ENCODE peak calls at places on chromosomes 1 and 21, in ten cellular contexts. G is uterus, Z is pancreas, Y is AG09309, L is kidney epithelial cell, E is A549, U is upper lobe of right lung, A is HFF-Myc, Q is AG10803, B is astrocyte of the spinal cord. F is an unnamed sample.

GRCh38 chr1:236107121-236107907 is 35.0 kb upstream of the GPR137B start:
- DNase-seq in G (no peak), Z (no peak), Y (no peak), L (no peak), E (no peak), U (no peak), A (no peak), Q (no peak), B (no peak), F (no peak)

GRCh38 chr1:151775894-151776664 is 12.8 kb upstream of the MRPL9 start:
- DNase-seq in G (no peak), Z (no peak), Y (no peak), L (no peak), E (no peak), U (no peak), A (no peak), Q (no peak), B (no peak), F (no peak)

GRCh38 chr21:43853851-43854772 is 10.9 kb upstream of the AGPAT3 start:
- DNase-seq in G (no peak), Z (no peak), Y (no peak), L (no peak), E (no peak), U (no peak), A (no peak), Q (no peak), B (no peak), F (no peak)

GRCh38 chr1:28466226-28466778 is 39.5 kb upstream of the RCC1 start:
- DNase-seq in G (no peak), Z (no peak), Y (no peak), L (no peak), E (no peak), U (no peak), A (no peak), Q (no peak), B (no peak), F (peak)

GRCh38 chr1:145918992-145919939 is 749 bp upstream of the PEX11B start:
- DNase-seq in G (peak), Z (peak), Y (no peak), L (peak), E (peak), U (peak), A (no peak), Q (peak), B (peak), F (peak)

GRCh38 chr1:56877973-56878372 is 23.4 kb downstream of the C8A start:
- DNase-seq in G (no peak), Z (no peak), Y (no peak), L (no peak), E (no peak), U (no peak), A (no peak), Q (peak), B (no peak), F (no peak)

GRCh38 chr1:201269241-201269640 is 14.1 kb upstream of the PKP1 start:
- DNase-seq in G (no peak), Z (no peak), Y (no peak), L (no peak), E (no peak), U (no peak), A (no peak), Q (no peak), B (no peak), F (no peak)

GRCh38 chr21:14120091-14120734 is 90.5 kb downstream of the LIPI start:
- DNase-seq in G (no peak), Z (peak), Y (no peak), L (no peak), E (peak), U (no peak), A (peak), Q (peak), B (no peak), F (peak)

GRCh38 chr1:111372336-111372965 is 55.1 kb downstream of the OVGP1 start:
- DNase-seq in G (no peak), Z (no peak), Y (no peak), L (no peak), E (no peak), U (no peak), A (no peak), Q (no peak), B (no peak), F (no peak)

GRCh38 chr1:38872401-38873026 is 634 bp downstream of the MYCBP start:
- DNase-seq in G (no peak), Z (no peak), Y (no peak), L (no peak), E (no peak), U (no peak), A (no peak), Q (peak), B (peak), F (peak)

GRCh38 chr1:6108476-6108875 is 62.8 kb downstream of the KCNAB2 start:
- DNase-seq in G (no peak), Z (no peak), Y (no peak), L (no peak), E (no peak), U (no peak), A (no peak), Q (no peak), B (no peak), F (no peak)

GRCh38 chr1:164689672-164690655 is 131.0 kb downstream of the PBX1 start:
- DNase-seq in G (no peak), Z (no peak), Y (no peak), L (no peak), E (no peak), U (no peak), A (no peak), Q (no peak), B (no peak), F (no peak)

GRCh38 chr1:2347907-2348306 is 43.4 kb downstream of the MORN1 start:
- DNase-seq in G (no peak), Z (no peak), Y (no peak), L (no peak), E (no peak), U (no peak), A (no peak), Q (no peak), B (no peak), F (no peak)

GRCh38 chr1:223423641-223424233 is 30.5 kb downstream of the CCDC185 start:
- DNase-seq in G (no peak), Z (no peak), Y (peak), L (no peak), E (no peak), U (no peak), A (no peak), Q (peak), B (peak), F (no peak)

GRCh38 chr1:203968728-203969127 is 104.2 kb upstream of the SOX13 start:
- DNase-seq in G (peak), Z (no peak), Y (no peak), L (no peak), E (no peak), U (no peak), A (no peak), Q (peak), B (no peak), F (no peak)

GRCh38 chr1:221039616-221040015 is 160.4 kb downstream of the HLX start:
- DNase-seq in G (no peak), Z (no peak), Y (no peak), L (no peak), E (no peak), U (no peak), A (peak), Q (peak), B (no peak), F (no peak)

GRCh38 chr1:112536561-112536960 is 27.8 kb downstream of the WNT2B start:
- DNase-seq in G (no peak), Z (no peak), Y (peak), L (no peak), E (no peak), U (no peak), A (no peak), Q (peak), B (no peak), F (no peak)

GRCh38 chr1:181551249-181551648 is 67.9 kb downstream of the CACNA1E start:
- DNase-seq in G (no peak), Z (no peak), Y (no peak), L (no peak), E (no peak), U (no peak), A (no peak), Q (peak), B (no peak), F (no peak)

GRCh38 chr1:210159206-210159605 is 73.4 kb upstream of the SERTAD4 start:
- DNase-seq in G (no peak), Z (no peak), Y (no peak), L (no peak), E (no peak), U (no peak), A (no peak), Q (no peak), B (no peak), F (no peak)

GRCh38 chr1:2003564-2004131 is at the start of gene CFAP74:
- DNase-seq in G (no peak), Z (peak), Y (no peak), L (no peak), E (no peak), U (peak), A (no peak), Q (peak), B (no peak), F (peak)

GRCh38 chr1:7783826-7784491 is at the start of gene PER3:
- DNase-seq in G (peak), Z (peak), Y (peak), L (peak), E (peak), U (peak), A (peak), Q (peak), B (peak), F (peak)

GRCh38 chr1:88910401-88910800 is 19.0 kb upstream of the GTF2B start:
- DNase-seq in G (no peak), Z (no peak), Y (no peak), L (no peak), E (no peak), U (no peak), A (no peak), Q (no peak), B (no peak), F (no peak)

GRCh38 chr1:5826601-5827000 is 165.6 kb downstream of the NPHP4 start:
- DNase-seq in G (no peak), Z (no peak), Y (no peak), L (no peak), E (no peak), U (peak), A (no peak), Q (no peak), B (no peak), F (no peak)

GRCh38 chr1:206469933-206470691 is at the start of gene IKBKE:
- DNase-seq in G (no peak), Z (peak), Y (peak), L (no peak), E (peak), U (peak), A (no peak), Q (peak), B (peak), F (peak)

GRCh38 chr1:215279682-215280081 is 197.1 kb downstream of the KCNK2 start:
- DNase-seq in G (no peak), Z (no peak), Y (no peak), L (no peak), E (no peak), U (no peak), A (no peak), Q (no peak), B (no peak), F (no peak)

GRCh38 chr1:81834921-81835698 is 34.4 kb downstream of the ADGRL2 start:
- DNase-seq in G (no peak), Z (no peak), Y (no peak), L (no peak), E (no peak), U (no peak), A (no peak), Q (peak), B (peak), F (no peak)

GRCh38 chr1:71492298-71493041 is 411.6 kb upstream of the ZRANB2 start:
- DNase-seq in G (no peak), Z (no peak), Y (no peak), L (no peak), E (no peak), U (no peak), A (no peak), Q (no peak), B (no peak), F (no peak)

GRCh38 chr21:15001113-15001512 is 63.7 kb downstream of the NRIP1 start:
- DNase-seq in G (no peak), Z (no peak), Y (no peak), L (no peak), E (no peak), U (no peak), A (no peak), Q (no peak), B (no peak), F (no peak)

GRCh38 chr21:31092867-31093266 is 54.6 kb upstream of the KRTAP19-8 start:
- DNase-seq in G (no peak), Z (no peak), Y (no peak), L (no peak), E (no peak), U (no peak), A (no peak), Q (no peak), B (no peak), F (no peak)

GRCh38 chr1:212514056-212514614 is 81.4 kb downstream of the NENF start:
- DNase-seq in G (no peak), Z (peak), Y (no peak), L (peak), E (peak), U (peak), A (peak), Q (peak), B (peak), F (peak)
- TF ChIP-seq CTCF in G (no peak), Z (no peak), Y (no peak), L (peak), E (no peak), U (no peak), A (no peak), Q (no peak), B (no peak), F (no peak)

GRCh38 chr1:109687641-109688499 is at the start of gene GSTM1:
- DNase-seq in G (peak), Z (no peak), Y (peak), L (no peak), E (no peak), U (no peak), A (no peak), Q (no peak), B (peak), F (peak)
- TF ChIP-seq CTCF in G (no peak), Z (no peak), Y (peak), L (peak), E (no peak), U (no peak), A (no peak), Q (no peak), B (peak), F (no peak)

GRCh38 chr1:119141020-119141424 is 569 bp upstream of the WARS2 start:
- DNase-seq in G (peak), Z (peak), Y (no peak), L (no peak), E (peak), U (peak), A (no peak), Q (peak), B (no peak), F (peak)

GRCh38 chr1:119141660-119142059 is 1.2 kb upstream of the WARS2 start:
- DNase-seq in G (no peak), Z (no peak), Y (no peak), L (no peak), E (no peak), U (no peak), A (no peak), Q (no peak), B (no peak), F (no peak)

GRCh38 chr1:119139393-119139792 is 1.1 kb downstream of the WARS2 start:
- DNase-seq in G (no peak), Z (no peak), Y (no peak), L (no peak), E (no peak), U (no peak), A (no peak), Q (no peak), B (no peak), F (peak)

GRCh38 chr1:119139857-119140176 is 636 bp downstream of the WARS2 start:
- DNase-seq in G (no peak), Z (no peak), Y (no peak), L (no peak), E (no peak), U (no peak), A (no peak), Q (no peak), B (no peak), F (no peak)

GRCh38 chr1:119140177-119141019 is at the start of gene WARS2:
- DNase-seq in G (peak), Z (peak), Y (peak), L (peak), E (peak), U (peak), A (peak), Q (peak), B (peak), F (peak)
- TF ChIP-seq CTCF in G (no peak), Z (no peak), Y (peak), L (no peak), E (no peak), U (no peak), A (no peak), Q (peak), B (no peak), F (no peak)

GRCh38 chr1:173469656-173470055 is 7.5 kb upstream of the PRDX6 start:
- DNase-seq in G (no peak), Z (no peak), Y (no peak), L (no peak), E (no peak), U (no peak), A (no peak), Q (no peak), B (no peak), F (no peak)

GRCh38 chr1:173470608-173471007 is 6.5 kb upstream of the PRDX6 start:
- DNase-seq in G (no peak), Z (no peak), Y (no peak), L (no peak), E (no peak), U (no peak), A (no peak), Q (no peak), B (no peak), F (no peak)

GRCh38 chr1:173467426-173467825 is 9.7 kb upstream of the PRDX6 start:
- DNase-seq in G (no peak), Z (no peak), Y (no peak), L (no peak), E (no peak), U (no peak), A (no peak), Q (no peak), B (peak), F (no peak)
- TF ChIP-seq CTCF in G (no peak), Z (no peak), Y (peak), L (no peak), E (no peak), U (no peak), A (no peak), Q (no peak), B (no peak), F (no peak)

DNA sequence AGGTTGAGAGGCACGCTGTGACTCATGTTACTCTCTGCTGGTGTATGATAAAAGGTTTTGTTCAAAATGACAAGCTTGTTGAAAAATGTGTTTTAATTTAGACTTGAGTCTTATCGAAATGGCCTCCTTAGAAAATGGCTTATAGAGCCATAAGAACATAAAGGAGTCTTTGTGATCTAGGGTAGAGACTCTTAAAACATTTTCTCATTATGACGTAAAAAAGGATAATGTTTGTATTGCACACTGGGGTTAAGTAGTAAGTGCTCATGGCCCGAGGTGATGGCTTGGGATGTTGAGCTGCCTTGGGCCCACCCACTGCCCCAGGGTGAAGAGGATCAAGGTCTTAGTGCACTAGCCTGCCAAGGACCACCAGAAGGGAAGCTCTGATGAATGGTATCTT is 117.4 kb downstream of the DISC1 start:
- DNase-seq in G (no peak), Z (no peak), Y (no peak), L (no peak), E (no peak), U (no peak), A (no peak), Q (no peak), B (no peak), F (no peak)
- TF ChIP-seq CTCF in G (no peak), Z (no peak), Y (no peak), L (no peak), E (no peak), U (no peak), A (no peak), Q (no peak), B (no peak), F (no peak)

DNA sequence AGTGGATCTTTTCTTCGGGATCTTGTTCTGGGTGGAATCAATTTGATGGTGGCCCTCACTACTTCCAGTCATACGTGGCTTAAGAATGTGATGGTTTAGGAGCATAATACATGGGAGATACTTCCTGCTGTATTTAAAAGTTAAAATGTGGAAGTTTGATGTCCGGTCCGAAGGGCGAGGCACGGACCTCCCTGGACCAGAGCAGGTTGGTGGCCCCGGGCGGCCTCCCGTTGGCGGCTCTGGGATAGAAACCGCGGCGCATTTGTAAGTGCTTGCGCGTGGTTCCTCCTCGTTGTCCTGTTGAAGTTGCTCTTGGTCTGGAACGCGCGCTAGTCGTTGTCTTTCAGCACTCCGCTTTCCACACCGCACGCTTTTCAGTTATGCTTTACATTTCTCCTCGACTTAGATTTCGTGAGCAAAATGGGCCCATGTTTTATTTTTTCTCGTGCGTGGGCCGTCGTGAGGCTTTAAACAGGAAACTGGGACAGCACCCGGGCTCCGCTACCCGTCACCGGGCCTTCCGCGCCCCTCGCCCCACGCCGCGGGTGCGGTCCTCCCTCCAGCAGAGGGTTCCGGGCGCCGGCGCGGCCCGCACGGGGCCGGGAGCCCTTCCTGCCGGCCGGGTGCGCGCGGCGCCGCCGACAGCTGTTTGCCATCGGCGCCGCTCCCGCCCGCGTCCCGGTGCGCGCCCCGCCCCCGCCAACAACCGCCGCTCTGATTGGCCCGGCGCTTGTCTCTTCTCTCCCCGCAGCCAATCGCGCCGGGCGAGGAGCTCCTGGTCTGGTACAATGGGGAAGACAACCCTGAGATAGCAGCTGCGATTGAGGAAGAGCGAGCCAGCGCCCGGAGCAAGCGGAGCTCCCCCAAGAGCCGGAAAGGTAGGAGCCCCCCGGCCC is 48.9 kb downstream of the PRDM2 start:
- DNase-seq in G (peak), Z (peak), Y (peak), L (peak), E (peak), U (peak), A (peak), Q (peak), B (peak), F (peak)
- TF ChIP-seq CTCF in G (no peak), Z (no peak), Y (peak), L (no peak), E (peak), U (peak), A (no peak), Q (no peak), B (no peak), F (no peak)

GRCh38 chr1:153356392-153357075 is 1.1 kb upstream of the S100A9 start:
- DNase-seq in G (no peak), Z (no peak), Y (no peak), L (no peak), E (no peak), U (no peak), A (no peak), Q (no peak), B (no peak), F (no peak)
- TF ChIP-seq CTCF in G (no peak), Z (no peak), Y (no peak), L (no peak), E (no peak), U (no peak), A (no peak), Q (no peak), B (no peak), F (no peak)

DNA sequence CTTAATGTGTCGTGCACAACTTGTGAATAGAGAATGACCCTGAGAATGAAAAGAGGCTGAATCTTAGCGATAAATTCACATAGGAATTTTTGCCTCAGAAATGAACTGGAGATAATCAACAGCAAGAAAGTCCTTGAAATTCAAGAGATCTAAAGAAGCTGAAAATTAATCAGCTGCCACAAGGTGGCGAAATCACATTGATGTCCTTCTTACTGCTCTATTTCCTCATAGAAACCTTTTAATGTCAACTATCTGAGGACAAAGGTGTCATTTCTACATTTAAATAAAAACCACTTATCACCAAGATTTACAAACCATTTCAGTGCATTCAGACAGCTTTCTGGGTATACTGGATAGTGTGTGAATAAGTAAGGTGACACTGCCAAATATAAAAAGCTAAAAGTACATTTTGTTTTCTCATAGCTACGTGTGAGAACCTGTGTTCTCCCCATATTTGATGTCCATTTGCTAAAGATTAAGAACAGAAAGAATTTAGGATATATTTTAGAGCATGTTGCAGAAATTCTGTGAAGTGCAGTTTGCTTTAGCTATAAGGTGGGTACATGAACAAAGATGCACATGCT is 485.3 kb upstream of the PTBP2 start:
- DNase-seq in G (peak), Z (peak), Y (no peak), L (peak), E (peak), U (no peak), A (peak), Q (peak), B (peak), F (peak)
- TF ChIP-seq CTCF in G (peak), Z (peak), Y (peak), L (peak), E (peak), U (peak), A (peak), Q (peak), B (peak), F (peak)